ENCODE peak calls at places on chromosomes 4 and X, in six cellular contexts. One of them, this sample, is unnamed.
A peak's percentile ranks its signal among the peaks of the same experiment; 100 is the strongest.

GRCh38 chrX:129318375-129318774 is 204.9 kb downstream of the SMARCA1 start:
- DNase-seq in neuronal stem cell: no peak
- DNase-seq in IMR-90: peak; percentile 35
- DNase-seq in H1: no peak
- DNase-seq in mesenchymal stem cell: peak; percentile 27
- DNase-seq in H9: no peak
- DNase-seq in this sample: peak; percentile 15

GRCh38 chr4:107931775-107932321 is 499 bp downstream of the CYP2U1 start:
- DNase-seq in IMR-90: no peak
- DNase-seq in H9: no peak
- DNase-seq in mesenchymal stem cell: no peak
- DNase-seq in neuronal stem cell: no peak
- DNase-seq in H1: no peak
- DNase-seq in this sample: no peak

GRCh38 chr4:96097040-96097607 is 257.2 kb downstream of the PDHA2 start:
- DNase-seq in neuronal stem cell: peak; percentile 38
- DNase-seq in H9: no peak
- DNase-seq in IMR-90: no peak
- DNase-seq in mesenchymal stem cell: no peak
- DNase-seq in H1: no peak
- DNase-seq in this sample: no peak

GRCh38 chr4:6573551-6573950 is 1.4 kb upstream of the MAN2B2 start:
- DNase-seq in H1: no peak
- DNase-seq in neuronal stem cell: no peak
- DNase-seq in H9: no peak
- DNase-seq in IMR-90: no peak
- DNase-seq in mesenchymal stem cell: no peak
- DNase-seq in this sample: no peak

GRCh38 chr4:688695-689497 is at the start of gene SLC49A3:
- DNase-seq in mesenchymal stem cell: no peak
- DNase-seq in H9: peak; percentile 69
- DNase-seq in H1: no peak
- DNase-seq in neuronal stem cell: no peak
- DNase-seq in IMR-90: no peak
- DNase-seq in this sample: peak; percentile 71

GRCh38 chrX:72735561-72735960 is 21.5 kb upstream of the PHKA1 start:
- DNase-seq in H9: no peak
- DNase-seq in mesenchymal stem cell: no peak
- DNase-seq in IMR-90: peak; percentile 6
- DNase-seq in neuronal stem cell: no peak
- DNase-seq in H1: no peak
- DNase-seq in this sample: no peak

GRCh38 chrX:39716802-39717540 is 380.8 kb downstream of the BCOR start:
- DNase-seq in H1: no peak
- DNase-seq in H9: no peak
- DNase-seq in mesenchymal stem cell: no peak
- DNase-seq in IMR-90: no peak
- DNase-seq in neuronal stem cell: no peak
- DNase-seq in this sample: no peak

GRCh38 chr4:8088966-8089491 is 69.6 kb downstream of the ABLIM2 start:
- DNase-seq in H1: no peak
- DNase-seq in H9: no peak
- DNase-seq in IMR-90: no peak
- DNase-seq in mesenchymal stem cell: no peak
- DNase-seq in neuronal stem cell: no peak
- DNase-seq in this sample: no peak

GRCh38 chr4:146638801-146639351 is at the start of gene POU4F2:
- DNase-seq in mesenchymal stem cell: peak; percentile 12
- DNase-seq in H9: peak; percentile 66
- DNase-seq in IMR-90: no peak
- DNase-seq in neuronal stem cell: no peak
- DNase-seq in H1: no peak
- DNase-seq in this sample: peak; percentile 74

GRCh38 chr4:80204433-80204832 is 7.1 kb downstream of the PRDM8 start:
- DNase-seq in IMR-90: peak; percentile 35
- DNase-seq in H1: no peak
- DNase-seq in mesenchymal stem cell: no peak
- DNase-seq in H9: no peak
- DNase-seq in neuronal stem cell: no peak
- DNase-seq in this sample: no peak

GRCh38 chrX:136168929-136169735 is 21.8 kb downstream of the FHL1 start:
- DNase-seq in H1: peak; percentile 19
- DNase-seq in IMR-90: peak; percentile 97
- DNase-seq in mesenchymal stem cell: peak; percentile 97
- DNase-seq in neuronal stem cell: peak; percentile 63
- DNase-seq in H9: peak; percentile 71
- DNase-seq in this sample: peak; percentile 95

GRCh38 chrX:53681661-53682060 is 4.9 kb downstream of the HUWE1 start:
- DNase-seq in H9: no peak
- DNase-seq in neuronal stem cell: no peak
- DNase-seq in H1: no peak
- DNase-seq in IMR-90: peak; percentile 14
- DNase-seq in mesenchymal stem cell: no peak
- DNase-seq in this sample: no peak

GRCh38 chrX:115147220-115147619 is 42.0 kb upstream of the RBMXL3 start:
- DNase-seq in neuronal stem cell: no peak
- DNase-seq in H1: no peak
- DNase-seq in mesenchymal stem cell: peak; percentile 24
- DNase-seq in H9: no peak
- DNase-seq in IMR-90: peak; percentile 40
- DNase-seq in this sample: peak; percentile 4

GRCh38 chrX:115642304-115642703 is 81.3 kb downstream of the PLS3 start:
- DNase-seq in neuronal stem cell: no peak
- DNase-seq in IMR-90: no peak
- DNase-seq in H1: no peak
- DNase-seq in mesenchymal stem cell: peak; percentile 16
- DNase-seq in H9: peak; percentile 45
- DNase-seq in this sample: peak; percentile 23

GRCh38 chrX:28120076-28120475 is 138.8 kb upstream of the DCAF8L1 start:
- DNase-seq in IMR-90: no peak
- DNase-seq in mesenchymal stem cell: no peak
- DNase-seq in H9: no peak
- DNase-seq in neuronal stem cell: no peak
- DNase-seq in H1: no peak
- DNase-seq in this sample: peak; percentile 30

GRCh38 chr4:161585011-161585410 is 578.8 kb downstream of the FSTL5 start:
- DNase-seq in mesenchymal stem cell: no peak
- DNase-seq in IMR-90: no peak
- DNase-seq in neuronal stem cell: no peak
- DNase-seq in H9: no peak
- DNase-seq in H1: no peak
- DNase-seq in this sample: no peak

GRCh38 chr4:54929459-54929858 is 195.9 kb downstream of the KDR start:
- DNase-seq in mesenchymal stem cell: no peak
- DNase-seq in IMR-90: no peak
- DNase-seq in H1: no peak
- DNase-seq in H9: no peak
- DNase-seq in neuronal stem cell: no peak
- DNase-seq in this sample: no peak

GRCh38 chr4:76696109-76696508 is 201.8 kb downstream of the SOWAHB start:
- DNase-seq in IMR-90: peak; percentile 69
- DNase-seq in mesenchymal stem cell: peak; percentile 38
- DNase-seq in H9: peak; percentile 90
- DNase-seq in neuronal stem cell: peak; percentile 96
- DNase-seq in H1: no peak
- DNase-seq in this sample: peak; percentile 99

GRCh38 chr4:86015412-86016350 is 344.2 kb downstream of the MAPK10 start:
- DNase-seq in mesenchymal stem cell: no peak
- DNase-seq in H9: no peak
- DNase-seq in IMR-90: no peak
- DNase-seq in H1: no peak
- DNase-seq in neuronal stem cell: no peak
- DNase-seq in this sample: no peak

GRCh38 chrX:48531359-48531954 is 8.1 kb upstream of the TBC1D25 start:
- DNase-seq in IMR-90: peak; percentile 69
- DNase-seq in H1: no peak
- DNase-seq in neuronal stem cell: no peak
- DNase-seq in H9: no peak
- DNase-seq in mesenchymal stem cell: peak; percentile 63
- DNase-seq in this sample: peak; percentile 21

GRCh38 chrX:66638591-66639500 is at the start of gene EDA2R:
- DNase-seq in mesenchymal stem cell: peak; percentile 81
- DNase-seq in IMR-90: peak; percentile 87
- DNase-seq in H9: peak; percentile 78
- DNase-seq in H1: peak; percentile 9
- DNase-seq in neuronal stem cell: peak; percentile 71
- DNase-seq in this sample: peak; percentile 94

GRCh38 chr4:123081971-123082370 is 159.6 kb upstream of the NUDT6 start:
- DNase-seq in mesenchymal stem cell: no peak
- DNase-seq in neuronal stem cell: no peak
- DNase-seq in IMR-90: no peak
- DNase-seq in H1: no peak
- DNase-seq in H9: no peak
- DNase-seq in this sample: no peak

GRCh38 chrX:36431819-36432218 is 512.3 kb downstream of the CFAP47 start:
- DNase-seq in H1: no peak
- DNase-seq in IMR-90: peak; percentile 89
- DNase-seq in mesenchymal stem cell: peak; percentile 73
- DNase-seq in H9: no peak
- DNase-seq in neuronal stem cell: no peak
- DNase-seq in this sample: peak; percentile 36

GRCh38 chr4:26579169-26579568 is 4.7 kb upstream of the TBC1D19 start:
- DNase-seq in H9: no peak
- DNase-seq in IMR-90: no peak
- DNase-seq in neuronal stem cell: no peak
- DNase-seq in H1: no peak
- DNase-seq in mesenchymal stem cell: no peak
- DNase-seq in this sample: no peak

GRCh38 chrX:96181571-96181970 is 503.1 kb upstream of the DIAPH2 start:
- DNase-seq in H9: peak; percentile 27
- DNase-seq in IMR-90: no peak
- DNase-seq in mesenchymal stem cell: no peak
- DNase-seq in H1: no peak
- DNase-seq in neuronal stem cell: no peak
- DNase-seq in this sample: peak; percentile 78
- H4K8ac ChIP-seq in H9: no peak overlapping the region
- H4K8ac ChIP-seq in IMR-90: no peak overlapping the region
- H4K8ac ChIP-seq in mesenchymal stem cell: no peak overlapping the region
- H4K8ac ChIP-seq in H1: no peak overlapping the region
- H4K8ac ChIP-seq in neuronal stem cell: no peak overlapping the region
- H4K8ac ChIP-seq in this sample: no peak overlapping the region

DNA sequence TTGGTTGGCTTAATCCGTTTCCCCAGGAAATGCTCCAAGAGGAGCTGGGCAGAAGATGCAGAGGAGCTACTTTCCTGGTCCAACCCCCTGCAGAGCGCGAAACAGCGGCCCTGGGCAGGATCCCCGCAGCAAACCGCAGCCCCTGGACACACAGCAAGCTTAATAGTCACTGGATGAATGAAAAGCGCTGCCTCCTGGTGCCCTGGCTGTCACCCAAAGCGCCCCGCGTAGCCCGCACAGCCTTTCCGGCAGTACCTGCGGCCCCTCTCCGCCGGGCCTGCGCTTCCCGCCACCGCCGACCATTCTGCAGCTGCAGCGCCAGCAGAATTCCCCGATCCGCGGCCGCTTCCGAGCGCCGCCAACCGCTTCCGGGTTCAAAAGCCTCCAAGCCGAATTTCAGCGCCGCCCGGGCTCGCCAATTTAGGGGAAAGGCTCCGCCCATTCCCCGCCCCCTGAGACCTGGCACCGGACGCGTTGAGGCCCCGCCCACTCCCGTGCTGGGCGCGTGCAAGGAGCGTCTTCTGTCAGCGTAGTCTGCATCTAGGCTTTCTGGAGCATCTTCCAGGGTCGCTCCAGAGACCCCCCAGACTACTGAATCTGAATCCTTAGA is at the start of gene HPF1:
- DNase-seq in neuronal stem cell: peak; percentile 95
- DNase-seq in IMR-90: peak; percentile 75
- DNase-seq in mesenchymal stem cell: peak; percentile 84
- DNase-seq in H1: peak; percentile 82
- DNase-seq in H9: peak; percentile 97
- DNase-seq in this sample: peak; percentile 97
- H2BK15ac ChIP-seq in neuronal stem cell: peak within 1 kb of the TSS; percentile 93
- H2BK15ac ChIP-seq in IMR-90: no peak within 1 kb of the TSS
- H2BK15ac ChIP-seq in mesenchymal stem cell: no peak within 1 kb of the TSS
- H2BK15ac ChIP-seq in H1: peak within 1 kb of the TSS; percentile 29
- H2BK15ac ChIP-seq in H9: no peak within 1 kb of the TSS
- H2BK15ac ChIP-seq in this sample: no peak within 1 kb of the TSS

GRCh38 chr4:10163296-10163695 is 46.7 kb upstream of the WDR1 start:
- DNase-seq in neuronal stem cell: no peak
- DNase-seq in H1: no peak
- DNase-seq in H9: no peak
- DNase-seq in mesenchymal stem cell: no peak
- DNase-seq in IMR-90: no peak
- DNase-seq in this sample: no peak
- H3K18ac ChIP-seq in neuronal stem cell: no peak overlapping the region
- H3K18ac ChIP-seq in H1: no peak overlapping the region
- H3K18ac ChIP-seq in H9: no peak overlapping the region
- H3K18ac ChIP-seq in mesenchymal stem cell: no peak overlapping the region
- H3K18ac ChIP-seq in IMR-90: no peak overlapping the region
- H3K18ac ChIP-seq in this sample: no peak overlapping the region

DNA sequence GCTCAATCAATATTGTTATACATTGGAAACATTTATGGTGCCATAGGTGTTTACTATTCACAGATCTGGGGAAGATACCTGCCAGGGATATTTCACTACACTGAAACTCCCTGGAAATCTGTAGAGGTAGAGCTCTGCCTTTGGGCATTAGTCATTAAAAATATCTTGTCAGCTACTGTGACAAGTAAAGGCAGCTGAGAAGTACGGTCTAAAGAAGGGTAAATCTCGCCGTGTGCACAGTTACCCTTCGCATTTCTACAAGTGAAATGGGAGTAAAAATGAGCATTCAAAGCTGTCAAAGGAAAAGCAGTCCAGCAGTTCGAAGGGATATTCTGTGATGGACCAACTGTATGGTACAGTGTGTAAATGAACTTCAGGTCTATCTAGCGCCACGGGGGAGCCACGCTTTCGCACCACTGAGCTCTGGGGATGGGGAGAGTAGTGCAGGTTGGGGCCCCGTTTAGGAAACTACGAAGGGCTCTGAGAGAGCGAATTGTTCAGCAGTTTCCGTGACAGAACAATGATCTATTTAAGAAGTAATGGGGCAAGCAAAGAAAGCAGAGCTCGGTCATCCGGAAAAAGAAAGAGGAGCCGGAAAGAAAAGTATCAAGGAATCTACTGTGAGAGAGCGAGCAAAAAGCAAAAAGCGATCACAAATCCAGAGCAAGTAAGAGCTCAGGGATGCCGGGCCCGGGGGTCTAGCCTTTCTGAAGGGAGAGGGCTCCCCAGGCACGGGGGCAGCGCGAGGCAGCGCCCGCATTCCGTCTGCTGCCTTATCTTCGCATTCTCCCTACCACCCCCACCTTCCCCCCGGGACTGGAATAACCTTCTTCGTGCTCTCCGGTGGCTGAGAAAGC is 646 bp downstream of the TIGD4 start:
- DNase-seq in H9: no peak
- DNase-seq in IMR-90: peak; percentile 3
- DNase-seq in H1: no peak
- DNase-seq in neuronal stem cell: no peak
- DNase-seq in mesenchymal stem cell: no peak
- DNase-seq in this sample: no peak
- H4K8ac ChIP-seq in H9: no peak overlapping the region
- H4K8ac ChIP-seq in IMR-90: peak overlapping the region; percentile 62
- H4K8ac ChIP-seq in H1: peak overlapping the region; percentile 60
- H4K8ac ChIP-seq in neuronal stem cell: peak overlapping the region; percentile 6
- H4K8ac ChIP-seq in mesenchymal stem cell: peak overlapping the region; percentile 52
- H4K8ac ChIP-seq in this sample: no peak overlapping the region

This sample was measured in mesendoderm.